ENCODE peak calls at places on chromosomes 1 and 21, in four cellular contexts. One of them, this sample, is unnamed.

GRCh38 chr1:112934562-112934952 is 21.4 kb downstream of the SLC16A1 start:
- DNase-seq in stimulated activated CD8-positive, alpha-beta memory T cell treated with anti-CD3 and anti-CD28 coated beads, Interleukin-15, amount 100 ng/mL, for 4 hours: no peak
- DNase-seq in NCI-H510A: no peak
- DNase-seq in cardiac muscle cell: no peak
- DNase-seq in this sample: no peak

GRCh38 chr1:24322636-24323177 is 3.5 kb downstream of the GRHL3 start:
- DNase-seq in stimulated activated CD8-positive, alpha-beta memory T cell treated with anti-CD3 and anti-CD28 coated beads, Interleukin-15, amount 100 ng/mL, for 4 hours: no peak
- DNase-seq in NCI-H510A: no peak
- DNase-seq in cardiac muscle cell: no peak
- DNase-seq in this sample: no peak

GRCh38 chr1:183989078-183989577 is 48.4 kb downstream of the COLGALT2 start:
- DNase-seq in stimulated activated CD8-positive, alpha-beta memory T cell treated with anti-CD3 and anti-CD28 coated beads, Interleukin-15, amount 100 ng/mL, for 4 hours: no peak
- DNase-seq in NCI-H510A: no peak
- DNase-seq in cardiac muscle cell: no peak
- DNase-seq in this sample: no peak

GRCh38 chr1:3912809-3913685 is 13.0 kb upstream of the C1orf174 start:
- DNase-seq in stimulated activated CD8-positive, alpha-beta memory T cell treated with anti-CD3 and anti-CD28 coated beads, Interleukin-15, amount 100 ng/mL, for 4 hours: no peak
- DNase-seq in NCI-H510A: no peak
- DNase-seq in cardiac muscle cell: no peak
- DNase-seq in this sample: no peak

GRCh38 chr1:15592285-15592684 is 7.4 kb upstream of the AGMAT start:
- DNase-seq in stimulated activated CD8-positive, alpha-beta memory T cell treated with anti-CD3 and anti-CD28 coated beads, Interleukin-15, amount 100 ng/mL, for 4 hours: no peak
- DNase-seq in NCI-H510A: no peak
- DNase-seq in cardiac muscle cell: no peak
- DNase-seq in this sample: no peak

GRCh38 chr21:38787461-38788274 is 18.1 kb upstream of the ETS2 start:
- DNase-seq in stimulated activated CD8-positive, alpha-beta memory T cell treated with anti-CD3 and anti-CD28 coated beads, Interleukin-15, amount 100 ng/mL, for 4 hours: no peak
- DNase-seq in NCI-H510A: peak; percentile 44
- DNase-seq in cardiac muscle cell: no peak
- DNase-seq in this sample: no peak

GRCh38 chr1:239870194-239870593 is 221.5 kb upstream of the FMN2 start:
- DNase-seq in stimulated activated CD8-positive, alpha-beta memory T cell treated with anti-CD3 and anti-CD28 coated beads, Interleukin-15, amount 100 ng/mL, for 4 hours: no peak
- DNase-seq in NCI-H510A: no peak
- DNase-seq in cardiac muscle cell: no peak
- DNase-seq in this sample: no peak

GRCh38 chr1:7752512-7753417 is 18.3 kb upstream of the VAMP3 start:
- DNase-seq in stimulated activated CD8-positive, alpha-beta memory T cell treated with anti-CD3 and anti-CD28 coated beads, Interleukin-15, amount 100 ng/mL, for 4 hours: no peak
- DNase-seq in NCI-H510A: peak; percentile 55
- DNase-seq in cardiac muscle cell: peak; percentile 77
- DNase-seq in this sample: no peak

GRCh38 chr1:188363943-188364342 is 1535.2 kb downstream of the PLA2G4A start:
- DNase-seq in stimulated activated CD8-positive, alpha-beta memory T cell treated with anti-CD3 and anti-CD28 coated beads, Interleukin-15, amount 100 ng/mL, for 4 hours: no peak
- DNase-seq in NCI-H510A: no peak
- DNase-seq in cardiac muscle cell: no peak
- DNase-seq in this sample: no peak

GRCh38 chr1:154493276-154493675 is 8.7 kb upstream of the TDRD10 start:
- DNase-seq in stimulated activated CD8-positive, alpha-beta memory T cell treated with anti-CD3 and anti-CD28 coated beads, Interleukin-15, amount 100 ng/mL, for 4 hours: no peak
- DNase-seq in NCI-H510A: no peak
- DNase-seq in cardiac muscle cell: no peak
- DNase-seq in this sample: no peak

GRCh38 chr1:115910231-115910630 is 66.1 kb upstream of the SLC22A15 start:
- DNase-seq in stimulated activated CD8-positive, alpha-beta memory T cell treated with anti-CD3 and anti-CD28 coated beads, Interleukin-15, amount 100 ng/mL, for 4 hours: no peak
- DNase-seq in NCI-H510A: no peak
- DNase-seq in cardiac muscle cell: no peak
- DNase-seq in this sample: no peak

GRCh38 chr1:26771643-26772321 is 16.0 kb upstream of the PIGV start:
- DNase-seq in stimulated activated CD8-positive, alpha-beta memory T cell treated with anti-CD3 and anti-CD28 coated beads, Interleukin-15, amount 100 ng/mL, for 4 hours: peak; percentile 10
- DNase-seq in NCI-H510A: peak; percentile 14
- DNase-seq in cardiac muscle cell: no peak
- DNase-seq in this sample: no peak

GRCh38 chr1:1213153-1213918 is 617 bp downstream of the TNFRSF4 start:
- DNase-seq in stimulated activated CD8-positive, alpha-beta memory T cell treated with anti-CD3 and anti-CD28 coated beads, Interleukin-15, amount 100 ng/mL, for 4 hours: no peak
- DNase-seq in NCI-H510A: no peak
- DNase-seq in cardiac muscle cell: no peak
- DNase-seq in this sample: no peak

GRCh38 chr1:11466416-11466815 is 12.5 kb upstream of the DISP3 start:
- DNase-seq in stimulated activated CD8-positive, alpha-beta memory T cell treated with anti-CD3 and anti-CD28 coated beads, Interleukin-15, amount 100 ng/mL, for 4 hours: no peak
- DNase-seq in NCI-H510A: no peak
- DNase-seq in cardiac muscle cell: no peak
- DNase-seq in this sample: no peak

GRCh38 chr1:173505401-173505800 is 28.3 kb downstream of the PRDX6 start:
- DNase-seq in stimulated activated CD8-positive, alpha-beta memory T cell treated with anti-CD3 and anti-CD28 coated beads, Interleukin-15, amount 100 ng/mL, for 4 hours: no peak
- DNase-seq in NCI-H510A: no peak
- DNase-seq in cardiac muscle cell: no peak
- DNase-seq in this sample: no peak

GRCh38 chr1:228298471-228298870 is 90.6 kb downstream of the OBSCN start:
- DNase-seq in stimulated activated CD8-positive, alpha-beta memory T cell treated with anti-CD3 and anti-CD28 coated beads, Interleukin-15, amount 100 ng/mL, for 4 hours: no peak
- DNase-seq in NCI-H510A: no peak
- DNase-seq in cardiac muscle cell: no peak
- DNase-seq in this sample: no peak

GRCh38 chr1:218553197-218553596 is 208.1 kb downstream of the TGFB2 start:
- DNase-seq in stimulated activated CD8-positive, alpha-beta memory T cell treated with anti-CD3 and anti-CD28 coated beads, Interleukin-15, amount 100 ng/mL, for 4 hours: no peak
- DNase-seq in NCI-H510A: no peak
- DNase-seq in cardiac muscle cell: no peak
- DNase-seq in this sample: no peak

GRCh38 chr1:183180634-183181056 is 5.4 kb upstream of the LAMC2 start:
- DNase-seq in stimulated activated CD8-positive, alpha-beta memory T cell treated with anti-CD3 and anti-CD28 coated beads, Interleukin-15, amount 100 ng/mL, for 4 hours: no peak
- DNase-seq in NCI-H510A: no peak
- DNase-seq in cardiac muscle cell: peak; percentile 12
- DNase-seq in this sample: no peak

GRCh38 chr1:226551299-226551698 is 2.7 kb downstream of the STUM start:
- DNase-seq in stimulated activated CD8-positive, alpha-beta memory T cell treated with anti-CD3 and anti-CD28 coated beads, Interleukin-15, amount 100 ng/mL, for 4 hours: no peak
- DNase-seq in NCI-H510A: no peak
- DNase-seq in cardiac muscle cell: no peak
- DNase-seq in this sample: no peak

GRCh38 chr1:189121941-189122340 is 1355.7 kb downstream of the BRINP3 start:
- DNase-seq in stimulated activated CD8-positive, alpha-beta memory T cell treated with anti-CD3 and anti-CD28 coated beads, Interleukin-15, amount 100 ng/mL, for 4 hours: no peak
- DNase-seq in NCI-H510A: no peak
- DNase-seq in cardiac muscle cell: no peak
- DNase-seq in this sample: no peak

GRCh38 chr1:176735201-176735600 is 272.2 kb downstream of the PAPPA2 start:
- DNase-seq in stimulated activated CD8-positive, alpha-beta memory T cell treated with anti-CD3 and anti-CD28 coated beads, Interleukin-15, amount 100 ng/mL, for 4 hours: no peak
- DNase-seq in NCI-H510A: no peak
- DNase-seq in cardiac muscle cell: no peak
- DNase-seq in this sample: no peak

GRCh38 chr1:70826428-70826827 is 221.2 kb downstream of the PTGER3 start:
- DNase-seq in stimulated activated CD8-positive, alpha-beta memory T cell treated with anti-CD3 and anti-CD28 coated beads, Interleukin-15, amount 100 ng/mL, for 4 hours: no peak
- DNase-seq in NCI-H510A: no peak
- DNase-seq in cardiac muscle cell: no peak
- DNase-seq in this sample: no peak

GRCh38 chr21:25701529-25701928 is 33.2 kb downstream of the ATP5PF start:
- DNase-seq in stimulated activated CD8-positive, alpha-beta memory T cell treated with anti-CD3 and anti-CD28 coated beads, Interleukin-15, amount 100 ng/mL, for 4 hours: no peak
- DNase-seq in NCI-H510A: no peak
- DNase-seq in cardiac muscle cell: no peak
- DNase-seq in this sample: no peak

GRCh38 chr1:198892065-198892464 is 253.2 kb downstream of the PTPRC start:
- DNase-seq in stimulated activated CD8-positive, alpha-beta memory T cell treated with anti-CD3 and anti-CD28 coated beads, Interleukin-15, amount 100 ng/mL, for 4 hours: no peak
- DNase-seq in NCI-H510A: no peak
- DNase-seq in cardiac muscle cell: no peak
- DNase-seq in this sample: no peak

GRCh38 chr1:94602312-94602711 is 60.8 kb upstream of the F3 start:
- DNase-seq in stimulated activated CD8-positive, alpha-beta memory T cell treated with anti-CD3 and anti-CD28 coated beads, Interleukin-15, amount 100 ng/mL, for 4 hours: no peak
- DNase-seq in NCI-H510A: no peak
- DNase-seq in cardiac muscle cell: no peak
- DNase-seq in this sample: no peak

GRCh38 chr1:20370628-20371200 is 80.0 kb downstream of the VWA5B1 start:
- DNase-seq in stimulated activated CD8-positive, alpha-beta memory T cell treated with anti-CD3 and anti-CD28 coated beads, Interleukin-15, amount 100 ng/mL, for 4 hours: no peak
- DNase-seq in NCI-H510A: peak; percentile 37
- DNase-seq in cardiac muscle cell: no peak
- DNase-seq in this sample: no peak

GRCh38 chr21:17784604-17785402 is 34.4 kb downstream of the C21orf91 start:
- DNase-seq in stimulated activated CD8-positive, alpha-beta memory T cell treated with anti-CD3 and anti-CD28 coated beads, Interleukin-15, amount 100 ng/mL, for 4 hours: peak; percentile 12
- DNase-seq in NCI-H510A: no peak
- DNase-seq in cardiac muscle cell: no peak
- DNase-seq in this sample: no peak

GRCh38 chr1:10161121-10161520 is 49.2 kb upstream of the KIF1B start:
- DNase-seq in stimulated activated CD8-positive, alpha-beta memory T cell treated with anti-CD3 and anti-CD28 coated beads, Interleukin-15, amount 100 ng/mL, for 4 hours: no peak
- DNase-seq in NCI-H510A: no peak
- DNase-seq in cardiac muscle cell: no peak
- DNase-seq in this sample: no peak

GRCh38 chr1:115314111-115314510 is 23.9 kb downstream of the NGF start:
- DNase-seq in stimulated activated CD8-positive, alpha-beta memory T cell treated with anti-CD3 and anti-CD28 coated beads, Interleukin-15, amount 100 ng/mL, for 4 hours: no peak
- DNase-seq in NCI-H510A: no peak
- DNase-seq in cardiac muscle cell: peak; percentile 50
- DNase-seq in this sample: no peak

GRCh38 chr1:101971309-101971708 is 25.4 kb downstream of the OLFM3 start:
- DNase-seq in stimulated activated CD8-positive, alpha-beta memory T cell treated with anti-CD3 and anti-CD28 coated beads, Interleukin-15, amount 100 ng/mL, for 4 hours: no peak
- DNase-seq in NCI-H510A: no peak
- DNase-seq in cardiac muscle cell: no peak
- DNase-seq in this sample: no peak

This sample was measured in cortex of kidney.